ENCODE peak calls at places on chromosomes 11 and 22, in six cellular contexts. One of them, this sample, is unnamed.

GRCh38 chr22:28819253-28820096 is 19.1 kb upstream of the XBP1 start:
- DNase-seq in Panc1: no peak
- DNase-seq in uterus: no peak
- DNase-seq in heart right ventricle: no peak
- DNase-seq in fibroblast of the aortic adventitia: no peak
- DNase-seq in CD8-positive, alpha-beta T cell: no peak
- DNase-seq in this sample: no peak

GRCh38 chr11:20131744-20132666 is 28.3 kb downstream of the DBX1 start:
- DNase-seq in Panc1: no peak
- DNase-seq in uterus: peak
- DNase-seq in heart right ventricle: peak
- DNase-seq in fibroblast of the aortic adventitia: peak
- DNase-seq in CD8-positive, alpha-beta T cell: peak
- DNase-seq in this sample: no peak

GRCh38 chr11:95924414-95924760 is 480 bp upstream of the MTMR2 start:
- DNase-seq in Panc1: no peak
- DNase-seq in uterus: no peak
- DNase-seq in heart right ventricle: no peak
- DNase-seq in fibroblast of the aortic adventitia: peak
- DNase-seq in CD8-positive, alpha-beta T cell: no peak
- DNase-seq in this sample: no peak

GRCh38 chr11:88175707-88176066 is 444 bp upstream of the RAB38 start:
- DNase-seq in Panc1: no peak
- DNase-seq in uterus: no peak
- DNase-seq in heart right ventricle: no peak
- DNase-seq in fibroblast of the aortic adventitia: no peak
- DNase-seq in CD8-positive, alpha-beta T cell: no peak
- DNase-seq in this sample: no peak

GRCh38 chr11:10930961-10931760 is 73.3 kb upstream of the ZBED5 start:
- DNase-seq in Panc1: no peak
- DNase-seq in uterus: peak
- DNase-seq in heart right ventricle: peak
- DNase-seq in fibroblast of the aortic adventitia: peak
- DNase-seq in CD8-positive, alpha-beta T cell: peak
- DNase-seq in this sample: no peak

GRCh38 chr22:25940479-25940878 is 198.5 kb downstream of the MYO18B start:
- DNase-seq in Panc1: no peak
- DNase-seq in uterus: no peak
- DNase-seq in heart right ventricle: no peak
- DNase-seq in fibroblast of the aortic adventitia: no peak
- DNase-seq in CD8-positive, alpha-beta T cell: no peak
- DNase-seq in this sample: no peak

GRCh38 chr11:70587095-70587389 is 188.7 kb downstream of the CTTN start:
- DNase-seq in Panc1: no peak
- DNase-seq in uterus: no peak
- DNase-seq in heart right ventricle: no peak
- DNase-seq in fibroblast of the aortic adventitia: no peak
- DNase-seq in CD8-positive, alpha-beta T cell: no peak
- DNase-seq in this sample: no peak

GRCh38 chr11:33207408-33207985 is 46.2 kb upstream of the CSTF3 start:
- DNase-seq in Panc1: no peak
- DNase-seq in uterus: peak
- DNase-seq in heart right ventricle: peak
- DNase-seq in fibroblast of the aortic adventitia: peak
- DNase-seq in CD8-positive, alpha-beta T cell: no peak
- DNase-seq in this sample: no peak

GRCh38 chr22:21632237-21632895 is at the start of gene CCDC116:
- DNase-seq in Panc1: no peak
- DNase-seq in uterus: no peak
- DNase-seq in heart right ventricle: no peak
- DNase-seq in fibroblast of the aortic adventitia: no peak
- DNase-seq in CD8-positive, alpha-beta T cell: peak
- DNase-seq in this sample: no peak

GRCh38 chr22:46368871-46369715 is 33.6 kb downstream of the TRMU start:
- DNase-seq in Panc1: no peak
- DNase-seq in uterus: no peak
- DNase-seq in heart right ventricle: no peak
- DNase-seq in fibroblast of the aortic adventitia: no peak
- DNase-seq in CD8-positive, alpha-beta T cell: no peak
- DNase-seq in this sample: no peak

GRCh38 chr11:1792461-1792860 is 28.7 kb upstream of the CTSD start:
- DNase-seq in Panc1: no peak
- DNase-seq in uterus: no peak
- DNase-seq in heart right ventricle: no peak
- DNase-seq in fibroblast of the aortic adventitia: no peak
- DNase-seq in CD8-positive, alpha-beta T cell: peak
- DNase-seq in this sample: no peak

GRCh38 chr11:1793091-1793490 is 29.4 kb upstream of the CTSD start:
- DNase-seq in Panc1: no peak
- DNase-seq in uterus: no peak
- DNase-seq in heart right ventricle: no peak
- DNase-seq in fibroblast of the aortic adventitia: no peak
- DNase-seq in CD8-positive, alpha-beta T cell: no peak
- DNase-seq in this sample: no peak

GRCh38 chr11:1797391-1798125 is 33.8 kb upstream of the CTSD start:
- DNase-seq in Panc1: no peak
- DNase-seq in uterus: no peak
- DNase-seq in heart right ventricle: no peak
- DNase-seq in fibroblast of the aortic adventitia: no peak
- DNase-seq in CD8-positive, alpha-beta T cell: no peak
- DNase-seq in this sample: no peak

GRCh38 chr11:1791912-1792311 is 28.2 kb upstream of the CTSD start:
- DNase-seq in Panc1: no peak
- DNase-seq in uterus: no peak
- DNase-seq in heart right ventricle: no peak
- DNase-seq in fibroblast of the aortic adventitia: no peak
- DNase-seq in CD8-positive, alpha-beta T cell: no peak
- DNase-seq in this sample: no peak

DNA sequence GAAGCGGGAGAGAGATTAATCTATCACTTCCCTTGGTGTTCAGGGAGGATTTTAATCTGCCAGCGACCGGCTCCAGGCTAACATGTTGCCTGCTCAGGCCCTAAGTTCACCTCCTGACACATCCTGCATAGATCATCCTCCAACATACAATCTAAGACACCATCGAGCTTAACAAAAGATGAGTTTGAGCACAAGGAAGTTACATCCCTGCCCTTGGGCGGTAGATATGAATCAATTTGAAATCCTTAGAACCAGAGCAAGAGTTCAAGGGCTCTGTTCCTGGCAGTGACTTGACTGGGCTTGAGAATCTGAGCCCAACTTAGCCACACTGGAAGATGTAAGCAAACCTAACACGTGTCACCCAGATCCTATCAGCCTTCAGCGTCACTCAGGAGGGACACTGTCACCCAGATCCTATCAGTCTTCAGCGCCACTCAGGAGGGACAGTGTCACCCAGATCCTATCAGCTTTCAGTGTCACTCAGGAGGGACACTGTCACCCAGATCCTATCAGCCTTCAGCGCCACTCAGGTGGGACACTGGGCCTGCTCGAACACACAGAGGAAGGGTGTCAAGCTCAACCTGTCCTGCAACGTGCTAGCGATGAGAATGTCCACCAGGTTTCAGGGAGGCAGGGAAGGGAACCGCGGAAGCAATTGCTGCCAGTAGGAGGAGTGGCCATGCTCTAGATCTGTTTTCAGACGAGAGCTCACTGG is 32.7 kb upstream of the CTSD start:
- DNase-seq in Panc1: no peak
- DNase-seq in uterus: no peak
- DNase-seq in heart right ventricle: no peak
- DNase-seq in fibroblast of the aortic adventitia: no peak
- DNase-seq in CD8-positive, alpha-beta T cell: no peak
- DNase-seq in this sample: no peak
- TF ChIP-seq CTCF in Panc1: no peak
- TF ChIP-seq CTCF in uterus: no peak
- TF ChIP-seq CTCF in heart right ventricle: no peak
- TF ChIP-seq CTCF in fibroblast of the aortic adventitia: no peak
- TF ChIP-seq CTCF in CD8-positive, alpha-beta T cell: no peak
- TF ChIP-seq CTCF in this sample: no peak

DNA sequence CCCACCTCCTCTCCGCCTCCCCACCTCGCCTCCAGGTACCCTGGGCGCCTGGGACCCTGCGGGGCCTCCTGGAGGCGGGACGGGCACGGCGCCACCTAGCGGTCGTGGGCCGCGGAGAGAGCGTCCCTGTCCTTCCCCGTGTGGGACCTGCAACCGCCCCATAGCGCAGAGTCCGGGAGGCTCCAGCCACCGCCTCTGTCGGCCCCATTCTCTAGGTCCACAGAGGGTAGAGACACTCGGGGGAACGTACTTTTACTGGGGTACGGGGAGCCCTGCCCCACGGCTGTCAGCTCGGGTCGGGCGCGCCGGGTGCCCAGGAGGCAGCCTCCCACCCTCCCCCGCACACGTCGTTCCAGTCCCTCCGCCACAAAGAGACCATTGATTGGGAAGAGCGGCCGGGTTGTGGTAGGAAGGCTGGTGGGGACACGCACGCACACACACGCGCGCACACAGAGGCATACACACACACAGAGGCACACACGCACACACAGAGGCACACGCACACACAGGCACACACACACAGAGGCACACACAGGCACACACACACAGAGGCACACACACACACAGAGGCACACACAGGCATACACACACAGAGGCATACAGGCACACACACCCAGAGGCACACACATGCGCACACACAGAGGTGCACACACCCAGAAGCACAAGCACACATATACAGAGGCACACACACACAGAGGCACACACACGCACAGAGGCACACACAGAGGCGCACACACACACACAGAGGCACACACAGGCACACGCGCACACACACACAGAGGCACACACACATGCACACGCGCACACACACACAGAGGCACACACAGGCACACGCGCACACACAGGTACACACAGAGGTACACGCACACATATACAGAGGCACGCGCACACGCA is 12.6 kb upstream of the NECTIN1 start:
- DNase-seq in Panc1: no peak
- DNase-seq in uterus: no peak
- DNase-seq in heart right ventricle: peak
- DNase-seq in fibroblast of the aortic adventitia: no peak
- DNase-seq in CD8-positive, alpha-beta T cell: peak
- DNase-seq in this sample: no peak
- TF ChIP-seq CTCF in Panc1: peak
- TF ChIP-seq CTCF in uterus: peak
- TF ChIP-seq CTCF in heart right ventricle: peak
- TF ChIP-seq CTCF in fibroblast of the aortic adventitia: peak
- TF ChIP-seq CTCF in CD8-positive, alpha-beta T cell: peak
- TF ChIP-seq CTCF in this sample: peak

DNA sequence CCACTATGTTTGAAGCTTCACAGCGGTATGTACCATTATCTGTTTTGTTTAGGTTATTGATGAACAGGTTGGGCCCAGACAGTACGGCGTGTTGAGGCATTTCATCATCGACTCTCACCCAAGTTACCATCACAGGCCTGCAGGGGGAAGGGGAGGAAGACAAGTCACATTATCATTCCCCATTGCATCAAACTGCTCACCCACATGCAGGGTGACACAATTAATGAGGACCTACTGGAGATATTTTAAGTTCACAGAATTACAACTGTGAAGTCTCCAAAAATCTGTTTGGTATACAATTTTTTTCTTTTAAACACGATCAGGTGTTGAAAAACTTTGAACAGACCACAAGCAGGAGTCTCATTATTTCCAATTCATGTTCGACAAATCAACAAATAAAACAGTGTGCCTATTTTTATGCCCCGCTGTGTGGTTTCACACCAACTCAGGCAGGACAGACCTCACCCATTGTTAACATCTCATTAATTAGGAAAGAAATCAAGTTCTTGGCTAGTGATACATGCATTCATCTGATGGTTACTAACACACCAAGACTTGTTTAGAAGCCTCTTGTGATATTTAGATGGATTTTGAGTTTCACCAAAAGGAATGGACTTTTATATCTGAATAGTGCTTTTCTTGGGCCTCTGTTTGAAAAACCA is 289.4 kb downstream of the CADM1 start:
- DNase-seq in Panc1: no peak
- DNase-seq in uterus: no peak
- DNase-seq in heart right ventricle: no peak
- DNase-seq in fibroblast of the aortic adventitia: no peak
- DNase-seq in CD8-positive, alpha-beta T cell: no peak
- DNase-seq in this sample: no peak
- TF ChIP-seq CTCF in Panc1: no peak
- TF ChIP-seq CTCF in uterus: no peak
- TF ChIP-seq CTCF in heart right ventricle: no peak
- TF ChIP-seq CTCF in fibroblast of the aortic adventitia: no peak
- TF ChIP-seq CTCF in CD8-positive, alpha-beta T cell: no peak
- TF ChIP-seq CTCF in this sample: no peak

DNA sequence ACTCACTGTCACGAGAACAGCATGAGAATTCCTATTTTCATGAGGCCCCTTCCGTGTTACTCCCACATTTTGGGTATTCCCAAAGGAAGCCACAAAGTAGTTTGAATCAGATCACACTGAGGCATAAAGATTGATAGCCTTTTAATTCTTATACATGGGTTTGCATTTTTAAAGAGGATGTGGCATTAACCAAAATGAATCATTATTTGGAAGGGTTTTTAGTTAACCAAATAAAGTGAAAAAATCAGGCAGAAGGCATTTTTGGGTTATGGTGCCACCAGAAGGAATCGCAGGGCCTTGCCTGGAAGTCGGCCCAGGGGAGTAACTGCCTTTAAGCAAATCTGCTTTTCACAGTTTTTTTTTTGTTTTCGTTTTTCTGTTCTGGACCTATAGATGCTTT is 55.4 kb downstream of the HSD17B12 start:
- DNase-seq in Panc1: no peak
- DNase-seq in uterus: no peak
- DNase-seq in heart right ventricle: no peak
- DNase-seq in fibroblast of the aortic adventitia: peak
- DNase-seq in CD8-positive, alpha-beta T cell: no peak
- DNase-seq in this sample: no peak
- TF ChIP-seq CTCF in Panc1: no peak
- TF ChIP-seq CTCF in uterus: no peak
- TF ChIP-seq CTCF in heart right ventricle: no peak
- TF ChIP-seq CTCF in fibroblast of the aortic adventitia: peak
- TF ChIP-seq CTCF in CD8-positive, alpha-beta T cell: no peak
- TF ChIP-seq CTCF in this sample: no peak

DNA sequence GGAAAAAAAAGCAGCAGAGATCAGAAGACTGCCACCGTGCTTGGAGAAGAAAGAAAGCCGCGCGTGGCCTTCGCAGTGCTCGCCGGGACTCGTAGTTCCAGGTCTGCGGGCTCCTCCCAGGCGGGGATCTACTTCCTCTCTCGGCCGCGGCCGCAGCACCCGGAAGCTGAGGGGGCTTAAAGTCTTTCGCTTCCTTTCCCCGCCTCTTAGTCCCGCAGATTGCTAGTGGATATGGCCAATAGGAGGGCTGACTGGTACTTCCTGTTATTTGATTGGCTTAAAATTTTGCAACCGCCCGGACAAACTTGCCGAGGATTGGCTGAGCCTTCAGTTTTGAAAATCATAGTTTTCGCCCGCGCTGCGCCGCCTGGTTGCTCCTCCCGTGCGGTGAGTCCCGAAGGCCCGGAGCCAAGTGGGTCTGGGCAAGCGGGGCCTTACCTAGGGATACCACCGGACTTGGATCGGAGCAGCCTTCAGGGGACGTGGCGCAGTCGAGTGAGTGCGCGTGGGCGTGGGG is at the start of gene INCENP:
- DNase-seq in Panc1: peak
- DNase-seq in uterus: peak
- DNase-seq in heart right ventricle: peak
- DNase-seq in fibroblast of the aortic adventitia: peak
- DNase-seq in CD8-positive, alpha-beta T cell: peak
- DNase-seq in this sample: peak
- TF ChIP-seq CTCF in Panc1: no peak
- TF ChIP-seq CTCF in uterus: no peak
- TF ChIP-seq CTCF in heart right ventricle: no peak
- TF ChIP-seq CTCF in fibroblast of the aortic adventitia: no peak
- TF ChIP-seq CTCF in CD8-positive, alpha-beta T cell: no peak
- TF ChIP-seq CTCF in this sample: no peak

This sample was measured in D721Med.